ENCODE peak calls at places on chromosomes 5 and 9, in four cellular contexts. N is endodermal cell, M is fibroblast of pulmonary artery, O is NB4. V is an unnamed sample.

GRCh38 chr5:78404682-78405293 is 44.4 kb downstream of the SCAMP1 start:
- DNase-seq in N (no peak), M (no peak), O (no peak), V (no peak)

GRCh38 chr9:109926321-109926959 is 146.4 kb downstream of the PALM2AKAP2 start:
- DNase-seq in N (no peak), M (no peak), O (peak), V (no peak)

GRCh38 chr9:37026085-37026935 is 7.8 kb downstream of the PAX5 start:
- DNase-seq in N (peak), M (no peak), O (no peak), V (no peak)

GRCh38 chr5:42851441-42851840 is 39.7 kb upstream of the SELENOP start:
- DNase-seq in N (no peak), M (no peak), O (no peak), V (no peak)

GRCh38 chr5:88548136-88548535 is 279.5 kb upstream of the TMEM161B start:
- DNase-seq in N (no peak), M (no peak), O (no peak), V (no peak)

GRCh38 chr9:38066907-38067610 is 2.0 kb downstream of the SHB start:
- DNase-seq in N (peak), M (peak), O (no peak), V (no peak)

GRCh38 chr5:31343946-31344345 is 150.5 kb downstream of the CDH6 start:
- DNase-seq in N (no peak), M (no peak), O (no peak), V (no peak)

GRCh38 chr5:44842491-44843282 is 33.9 kb downstream of the MRPS30 start:
- DNase-seq in N (no peak), M (no peak), O (no peak), V (no peak)

GRCh38 chr9:138065287-138065686 is 187.7 kb downstream of the CACNA1B start:
- DNase-seq in N (peak), M (no peak), O (no peak), V (no peak)

GRCh38 chr5:37208883-37209808 is 40.0 kb downstream of the CPLANE1 start:
- DNase-seq in N (no peak), M (peak), O (no peak), V (peak)

GRCh38 chr5:113250341-113250953 is 184.3 kb downstream of the TSSK1B start:
- DNase-seq in N (no peak), M (peak), O (no peak), V (no peak)

GRCh38 chr5:120886351-120886860 is 422.3 kb downstream of the PRR16 start:
- DNase-seq in N (no peak), M (no peak), O (peak), V (no peak)

GRCh38 chr5:76269259-76269958 is 133.7 kb upstream of the IQGAP2 start:
- DNase-seq in N (no peak), M (no peak), O (no peak), V (no peak)

GRCh38 chr5:4942831-4943178 is 197.3 kb upstream of the ADAMTS16 start:
- DNase-seq in N (peak), M (no peak), O (no peak), V (no peak)

GRCh38 chr9:100590481-100590880 is 12.6 kb downstream of the CAVIN4 start:
- DNase-seq in N (no peak), M (peak), O (no peak), V (peak)

GRCh38 chr5:132491368-132492364 is 1.1 kb upstream of the IRF1 start:
- DNase-seq in N (peak), M (no peak), O (no peak), V (no peak)

GRCh38 chr5:978051-978450 is 30.6 kb upstream of the NKD2 start:
- DNase-seq in N (peak), M (no peak), O (no peak), V (no peak)

GRCh38 chr9:104118916-104119315 is 24.8 kb downstream of the SMC2 start:
- DNase-seq in N (no peak), M (no peak), O (no peak), V (no peak)

GRCh38 chr9:14524881-14525515 is 168.2 kb downstream of the ZDHHC21 start:
- DNase-seq in N (no peak), M (no peak), O (no peak), V (no peak)

GRCh38 chr5:24642022-24642421 is 2.8 kb downstream of the CDH10 start:
- DNase-seq in N (peak), M (peak), O (peak), V (peak)

GRCh38 chr5:132528866-132529634 is 14.3 kb downstream of the IL5 start:
- DNase-seq in N (no peak), M (no peak), O (peak), V (no peak)

GRCh38 chr5:141821430-141821925 is 56.7 kb downstream of the PCDH1 start:
- DNase-seq in N (peak), M (peak), O (peak), V (peak)

GRCh38 chr5:39730011-39730410 is 305.2 kb upstream of the DAB2 start:
- DNase-seq in N (no peak), M (no peak), O (no peak), V (no peak)

GRCh38 chr5:91245074-91245452 is 138.1 kb downstream of the ARRDC3 start:
- DNase-seq in N (no peak), M (no peak), O (no peak), V (no peak)

GRCh38 chr5:108078882-108079281 is 303.0 kb downstream of the FBXL17 start:
- DNase-seq in N (no peak), M (no peak), O (no peak), V (no peak)

GRCh38 chr9:91092214-91092613 is 269.5 kb downstream of the AUH start:
- DNase-seq in N (no peak), M (no peak), O (no peak), V (no peak)

GRCh38 chr5:176700239-176700847 is 53.1 kb downstream of the TSPAN17 start:
- DNase-seq in N (peak), M (peak), O (peak), V (no peak)

GRCh38 chr5:111158105-111158744 is 66.0 kb upstream of the CAMK4 start:
- DNase-seq in N (peak), M (peak), O (peak), V (peak)

GRCh38 chr9:87950296-87950695 is 24.0 kb downstream of the CDK20 start:
- DNase-seq in N (no peak), M (no peak), O (no peak), V (peak)

GRCh38 chr5:1005362-1005851 is 3.2 kb upstream of the NKD2 start:
- DNase-seq in N (no peak), M (no peak), O (no peak), V (no peak)

GRCh38 chr9:33130501-33130900 is 36.6 kb downstream of the B4GALT1 start:
- DNase-seq in N (no peak), M (peak), O (peak), V (no peak)

GRCh38 chr5:149834246-149834855 is 104.2 kb downstream of the PPARGC1B start:
- DNase-seq in N (peak), M (peak), O (peak), V (peak)

GRCh38 chr9:105296889-105297288 is 52.4 kb downstream of the SLC44A1 start:
- DNase-seq in N (no peak), M (peak), O (peak), V (peak)

GRCh38 chr9:79432485-79432884 is 139.3 kb upstream of the TLE4 start:
- DNase-seq in N (no peak), M (no peak), O (no peak), V (no peak)

GRCh38 chr5:94785111-94785510 is 166.6 kb downstream of the SLF1 start:
- DNase-seq in N (no peak), M (peak), O (peak), V (no peak)
- TF ChIP-seq CTCF in N (peak), M (peak), O (no peak), V (peak)

GRCh38 chr5:139871624-139872023 is 76.0 kb downstream of the PSD2 start:
- DNase-seq in N (no peak), M (no peak), O (no peak), V (no peak)

GRCh38 chr5:139869042-139869790 is 73.6 kb downstream of the PSD2 start:
- DNase-seq in N (no peak), M (no peak), O (no peak), V (no peak)

GRCh38 chr5:139870677-139871076 is 75.1 kb downstream of the PSD2 start:
- DNase-seq in N (no peak), M (no peak), O (no peak), V (no peak)

GRCh38 chr5:139873033-139873794 is 77.6 kb downstream of the PSD2 start:
- DNase-seq in N (no peak), M (no peak), O (no peak), V (no peak)

DNA sequence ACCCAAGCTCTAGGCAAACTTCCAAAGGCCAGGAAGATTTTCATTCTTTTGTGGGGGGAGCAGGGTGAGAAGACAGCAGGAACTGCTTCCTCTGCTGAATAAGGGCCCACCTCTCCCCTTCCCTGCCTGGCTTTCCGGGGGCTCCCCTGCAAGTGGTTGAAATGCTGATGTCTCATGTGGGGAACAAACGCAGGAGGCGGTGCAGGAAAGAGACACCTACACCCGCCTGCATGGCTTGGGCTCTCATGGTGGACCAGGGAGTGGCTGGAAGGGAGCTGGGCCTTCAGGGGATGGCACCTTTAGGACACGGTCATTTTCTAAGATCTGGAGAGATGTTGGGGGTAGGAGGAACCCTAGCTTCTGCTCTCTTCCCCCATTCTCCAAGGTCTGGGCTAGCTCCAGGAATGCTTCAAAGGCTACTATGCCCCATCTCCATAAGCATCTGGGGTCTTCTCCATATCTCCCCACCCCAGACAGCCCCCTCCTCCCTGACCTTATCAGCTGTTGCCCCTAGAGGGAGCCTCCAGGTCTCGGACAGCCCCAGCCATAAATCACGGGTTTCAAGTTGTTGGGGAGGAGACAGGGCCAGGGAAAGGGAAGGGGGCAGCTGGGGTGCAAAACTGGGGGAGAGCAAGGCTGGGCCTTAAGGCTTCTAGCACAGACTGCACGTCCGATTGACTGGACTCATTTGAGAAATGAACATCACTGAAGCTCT is 76.6 kb downstream of the PSD2 start:
- DNase-seq in N (peak), M (no peak), O (no peak), V (no peak)
- TF ChIP-seq CTCF in N (peak), M (no peak), O (peak), V (peak)

DNA sequence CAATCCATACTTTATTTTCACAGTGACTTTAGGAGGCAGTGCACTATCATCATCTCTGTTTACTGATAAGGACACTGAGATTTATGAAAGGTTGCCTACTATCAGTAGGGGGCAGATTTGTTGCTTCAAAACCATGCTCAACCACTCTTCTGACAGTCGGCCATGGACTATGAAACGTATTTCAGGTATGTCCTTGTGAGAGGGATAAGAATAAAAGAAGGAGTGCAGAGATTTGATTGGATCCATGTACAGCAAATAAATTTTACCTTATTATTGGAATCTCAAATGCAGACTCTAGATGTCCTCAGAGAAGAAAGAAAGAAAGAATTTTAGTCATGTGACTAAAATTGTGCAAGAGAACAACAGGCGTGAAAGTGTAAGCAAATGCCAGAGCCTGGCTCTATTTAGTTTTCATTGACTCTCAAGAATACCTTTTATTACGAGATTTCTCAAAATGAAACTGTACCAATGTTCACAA is 296.6 kb upstream of the RASA1 start:
- DNase-seq in N (no peak), M (peak), O (peak), V (peak)
- TF ChIP-seq CTCF in N (peak), M (peak), O (peak), V (peak)

DNA sequence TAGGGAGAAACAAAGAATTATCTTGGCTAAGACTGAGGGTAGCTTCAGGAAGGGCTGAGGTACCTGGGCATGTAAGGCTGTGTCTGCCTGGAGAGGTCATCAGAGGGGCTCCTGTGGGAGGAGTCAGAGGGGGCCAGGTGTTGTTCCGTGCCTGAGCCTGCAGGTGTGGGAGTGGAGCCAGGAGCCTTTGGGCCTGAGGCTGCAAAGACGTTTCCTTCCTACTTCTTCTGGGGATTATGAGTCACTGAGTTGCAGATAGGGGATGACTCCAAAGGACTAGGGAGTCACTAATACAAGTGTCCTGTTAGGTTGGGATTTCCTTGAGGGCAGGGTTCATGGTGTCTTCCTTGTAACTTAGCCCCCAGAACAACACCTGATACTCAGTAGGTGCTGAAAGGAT is 391.1 kb downstream of the ARHGEF28 start:
- DNase-seq in N (peak), M (no peak), O (no peak), V (peak)
- TF ChIP-seq CTCF in N (no peak), M (no peak), O (no peak), V (no peak)

V was measured in HFFc6.